ENCODE peak calls at places on chromosomes 13 and 19, in four cellular contexts. O is hepatocyte, X is neural progenitor cell, L is astrocyte. W is an unnamed sample.
A peak's percentile ranks its signal among the peaks of the same experiment; 100 is the strongest.

GRCh38 chr19:49106648-49107135 is 7.5 kb upstream of the LIN7B start:
- DNase-seq in L (no peak), O (peak; percentile 71), X (peak; percentile 76), W (peak; percentile 73)

GRCh38 chr19:19276386-19276785 is 3.3 kb upstream of the TM6SF2 start:
- DNase-seq in O (peak; percentile 64), X (no peak), L (peak; percentile 79), W (no peak)

GRCh38 chr13:43316997-43317396 is 293.6 kb downstream of the DNAJC15 start:
- DNase-seq in X (peak; percentile 20), L (peak; percentile 50), O (peak; percentile 65), W (no peak)

GRCh38 chr13:79183231-79183630 is 222.8 kb downstream of the RBM26 start:
- DNase-seq in O (no peak), X (no peak), L (no peak), W (no peak)

GRCh38 chr13:43573361-43573740 is 213.4 kb downstream of the ENOX1 start:
- DNase-seq in O (no peak), L (peak; percentile 52), X (no peak), W (no peak)

GRCh38 chr19:44570603-44570983 is 41.1 kb upstream of the CEACAM20 start:
- DNase-seq in O (no peak), L (no peak), X (no peak), W (no peak)

GRCh38 chr19:56838930-56839664 is 1.4 kb downstream of the PEG3 start:
- DNase-seq in L (peak; percentile 12), O (no peak), X (no peak), W (no peak)

GRCh38 chr19:13055213-13056051 is 47.2 kb downstream of the LYL1 start:
- DNase-seq in L (peak; percentile 92), O (peak; percentile 89), X (peak; percentile 75), W (no peak)

GRCh38 chr13:112010714-112011113 is 56.2 kb upstream of the SOX1 start:
- DNase-seq in X (no peak), L (no peak), O (no peak), W (no peak)

GRCh38 chr19:31715249-31715944 is 366.2 kb upstream of the TSHZ3 start:
- DNase-seq in O (no peak), X (no peak), L (peak; percentile 17), W (no peak)

GRCh38 chr13:26465514-26465913 is 92.0 kb upstream of the WASF3 start:
- DNase-seq in X (no peak), O (no peak), L (no peak), W (no peak)

GRCh38 chr19:6062961-6063575 is 47.2 kb downstream of the RFX2 start:
- DNase-seq in L (no peak), X (no peak), O (no peak), W (no peak)

GRCh38 chr13:82747331-82747730 is 1134.9 kb downstream of the SLITRK1 start:
- DNase-seq in X (peak; percentile 78), L (peak; percentile 10), O (no peak), W (no peak)

GRCh38 chr19:950352-951066 is 24.7 kb downstream of the ARID3A start:
- DNase-seq in L (no peak), O (no peak), X (no peak), W (no peak)
- H3K27ac ChIP-seq in L (no peak overlapping the region), O (peak overlapping the region; percentile 100), X (no peak overlapping the region), W (no peak overlapping the region)

DNA sequence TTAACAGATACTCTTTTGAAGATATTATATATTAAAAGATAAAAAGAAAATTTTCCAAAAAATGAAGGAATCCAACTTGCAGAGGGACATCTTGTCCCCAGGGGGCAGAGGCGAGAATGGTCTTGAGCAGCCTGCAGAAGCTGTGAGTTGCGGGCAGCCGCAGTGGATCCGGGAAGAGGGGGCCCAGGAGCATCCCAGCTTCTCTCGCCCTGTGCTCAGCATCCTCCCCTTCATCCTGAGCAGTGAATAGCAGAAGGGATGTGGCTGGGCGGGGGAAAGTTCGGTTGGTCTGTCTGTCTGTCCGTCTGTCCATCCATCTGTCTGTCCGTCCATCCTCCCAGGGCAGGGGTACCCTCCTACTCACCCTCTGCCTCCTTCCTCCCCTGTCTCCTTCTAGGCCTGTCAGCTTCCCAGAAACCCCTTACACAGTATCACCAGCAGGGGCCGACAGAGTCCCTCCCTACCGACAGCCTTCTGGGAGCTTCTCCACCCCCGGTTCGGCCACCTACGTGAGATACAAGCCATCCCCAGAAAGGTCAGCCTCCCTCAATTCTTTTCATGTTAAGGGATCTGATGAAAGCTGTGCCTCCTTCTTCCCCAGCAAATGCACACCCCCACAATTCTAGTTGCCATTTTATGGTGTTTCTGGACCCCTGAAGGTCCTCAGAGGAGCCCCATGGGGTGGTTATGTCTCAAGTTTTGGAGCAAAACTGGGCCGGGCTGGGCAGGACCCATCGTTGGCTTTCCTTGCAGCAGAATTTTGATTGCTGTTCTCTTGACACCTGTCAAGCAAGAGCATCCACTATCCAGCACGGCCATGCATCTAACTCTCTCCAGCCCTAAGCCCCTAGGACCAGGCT is 81.6 kb downstream of the DPF1 start:
- DNase-seq in X (peak; percentile 83), L (peak; percentile 12), O (peak; percentile 74), W (peak; percentile 63)
- H3K36me3 ChIP-seq in X (no peaks in the 10 kb centered on the region), L (peaks cover 9% of the 10 kb centered on the region), O (no peaks in the 10 kb centered on the region), W (peaks cover 32% of the 10 kb centered on the region)

GRCh38 chr19:2244122-2244411 is 5.1 kb upstream of the AMH start:
- DNase-seq in O (no peak), X (no peak), L (no peak), W (no peak)

GRCh38 chr19:2242811-2243210 is 6.2 kb downstream of the SF3A2 start:
- DNase-seq in X (no peak), L (no peak), O (no peak), W (no peak)

GRCh38 chr19:2244486-2244885 is 4.6 kb upstream of the AMH start:
- DNase-seq in L (no peak), X (no peak), O (no peak), W (no peak)

GRCh38 chr19:2242092-2242537 is 5.5 kb downstream of the SF3A2 start:
- DNase-seq in O (peak; percentile 80), X (no peak), L (no peak), W (no peak)

GRCh38 chr19:2243274-2244121 is 5.6 kb upstream of the AMH start:
- DNase-seq in X (no peak), O (peak; percentile 77), L (no peak), W (no peak)
- H4K20me1 ChIP-seq in X (peaks cover 96% of the 10 kb centered on the region), O (peaks cover 49% of the 10 kb centered on the region), L (peaks cover 96% of the 10 kb centered on the region), W (peaks cover 34% of the 10 kb centered on the region)

DNA sequence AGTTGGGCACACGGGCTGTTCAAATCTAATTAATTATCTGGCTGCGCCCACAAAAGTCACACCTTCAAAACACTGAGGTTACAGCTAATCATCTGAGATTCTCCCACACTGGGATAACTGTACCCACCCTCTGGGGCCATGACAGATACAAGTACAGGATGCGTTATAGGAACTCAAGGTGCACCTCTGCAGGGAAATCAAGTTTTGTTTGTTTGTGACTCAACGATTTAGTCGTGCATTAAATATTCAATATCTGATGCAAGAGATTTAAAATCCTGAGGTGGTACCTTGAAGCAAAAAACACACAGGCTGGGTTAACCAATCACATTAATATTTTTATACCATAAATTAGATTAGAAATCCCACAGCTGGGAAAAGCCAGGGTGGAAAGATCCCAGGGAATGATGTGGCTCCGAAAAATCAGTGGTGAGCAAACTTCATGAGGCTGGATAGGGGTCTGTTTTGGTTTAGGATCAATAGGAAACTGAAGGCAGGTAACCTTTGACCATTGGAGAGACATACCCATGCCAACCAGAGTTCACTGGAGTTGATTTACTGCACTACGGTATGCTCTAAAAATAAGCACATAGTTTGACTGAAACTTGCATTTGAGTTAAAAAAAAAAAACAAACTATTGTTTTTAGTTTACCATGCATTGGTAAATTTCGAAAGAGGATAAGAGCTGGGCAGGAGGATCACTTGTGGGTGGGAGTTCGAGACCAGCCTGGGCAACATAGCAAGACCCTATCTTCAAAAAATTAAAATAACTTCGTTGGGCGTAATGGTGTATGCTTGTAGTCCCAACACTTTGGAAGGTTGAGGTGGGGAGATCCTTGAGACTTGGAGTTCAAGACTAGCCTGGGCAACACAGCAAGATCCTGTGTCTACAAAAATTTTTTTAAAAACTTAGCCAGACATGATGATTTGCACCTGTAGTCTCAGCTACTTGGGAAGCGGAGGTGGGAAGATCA is 23.9 kb upstream of the CEBPG start:
- DNase-seq in X (no peak), L (no peak), O (no peak), W (no peak)
- H3K27ac ChIP-seq in X (no peak overlapping the region), L (no peak overlapping the region), O (peak overlapping the region; percentile 8), W (no peak overlapping the region)

GRCh38 chr19:52722062-52723005 is 12.5 kb downstream of the ZNF611 start:
- DNase-seq in L (peak; percentile 61), X (no peak), O (peak; percentile 49), W (no peak)
- H3K36me3 ChIP-seq in L (no peaks in the 10 kb centered on the region), X (no peaks in the 10 kb centered on the region), O (no peaks in the 10 kb centered on the region), W (peaks cover 86% of the 10 kb centered on the region)

GRCh38 chr13:46604226-46604968 is 51.4 kb downstream of the LRCH1 start:
- DNase-seq in O (no peak), X (no peak), L (no peak), W (no peak)

GRCh38 chr13:46600943-46601311 is 48.0 kb downstream of the LRCH1 start:
- DNase-seq in L (no peak), O (no peak), X (no peak), W (no peak)

GRCh38 chr13:46605089-46605488 is 52.1 kb downstream of the LRCH1 start:
- DNase-seq in L (no peak), O (no peak), X (no peak), W (no peak)

GRCh38 chr13:46603165-46603603 is 50.2 kb downstream of the LRCH1 start:
- DNase-seq in O (no peak), X (peak; percentile 30), L (no peak), W (peak; percentile 53)

DNA sequence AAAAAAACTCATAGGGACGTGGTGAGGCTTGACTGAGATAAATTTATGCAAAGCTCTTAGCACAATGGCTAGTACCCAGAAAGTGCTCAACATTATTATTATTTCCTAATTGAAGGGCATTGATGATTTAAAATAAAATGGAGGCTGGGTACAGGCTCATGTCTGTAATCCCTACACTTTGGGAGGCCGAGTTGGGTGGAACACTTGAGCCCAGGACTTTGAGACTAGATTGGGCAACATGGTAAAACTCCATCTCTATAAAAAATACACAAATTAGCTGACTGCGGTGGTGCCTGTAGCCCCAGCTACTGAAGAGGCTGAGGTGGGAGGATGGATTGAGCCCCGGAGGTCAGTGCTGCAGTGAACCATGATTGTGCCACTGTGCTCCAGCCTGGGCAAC is 49.6 kb downstream of the LRCH1 start:
- DNase-seq in O (no peak), X (no peak), L (no peak), W (no peak)
- H4K20me1 ChIP-seq in O (no peaks in the 10 kb centered on the region), X (no peaks in the 10 kb centered on the region), L (peaks cover 82% of the 10 kb centered on the region), W (peaks cover 7% of the 10 kb centered on the region)

GRCh38 chr13:98172570-98173405 is 4.3 kb downstream of the RNF113B start:
- DNase-seq in X (no peak), L (peak; percentile 62), O (peak; percentile 17), W (no peak)
- H3K27ac ChIP-seq in X (no peak overlapping the region), L (peak overlapping the region; percentile 92), O (peak overlapping the region; percentile 71), W (no peak overlapping the region)

DNA sequence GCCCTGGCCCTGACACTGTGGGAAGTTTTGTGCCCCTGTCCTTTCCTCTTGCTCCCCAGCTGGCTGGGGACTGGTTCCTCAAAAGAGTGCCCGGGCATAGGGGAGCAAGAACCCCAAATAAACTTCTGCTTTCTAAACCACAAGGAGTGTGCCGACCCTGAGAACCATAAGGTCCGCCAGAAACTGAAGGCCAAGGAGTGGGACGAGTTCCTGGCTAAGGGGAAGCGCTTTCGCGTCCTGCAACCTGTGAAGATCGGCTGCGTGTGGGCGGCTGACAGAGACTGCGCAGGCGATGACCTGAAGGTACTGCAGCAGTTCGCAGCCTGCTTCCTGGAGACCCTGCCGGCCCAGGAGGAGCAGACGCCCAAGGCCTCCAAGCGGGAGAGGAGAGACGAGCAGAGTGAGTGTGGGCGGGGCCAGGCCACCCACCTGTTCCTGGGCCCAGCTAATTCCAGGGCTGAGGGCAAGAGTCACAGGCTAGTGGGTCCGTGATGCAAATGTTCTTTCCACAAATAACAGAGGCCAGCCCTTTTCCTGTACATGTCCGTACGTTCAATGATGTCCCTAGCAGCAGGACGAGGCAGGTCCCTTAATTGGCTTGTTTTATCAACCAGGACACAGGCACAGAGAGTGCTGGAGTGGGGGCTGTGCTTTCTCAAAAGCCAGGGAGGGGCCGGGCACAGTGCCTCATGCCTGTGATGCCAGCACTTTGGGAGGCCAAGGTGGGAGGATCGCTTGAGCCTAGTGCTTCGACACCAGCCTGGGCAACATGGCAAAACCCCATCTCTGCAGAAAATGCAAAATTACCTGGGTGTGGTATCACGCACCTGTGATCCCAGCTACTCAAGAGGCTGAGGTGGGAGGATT is 25.6 kb downstream of the UBXN6 start:
- DNase-seq in X (no peak), L (no peak), O (no peak), W (no peak)
- H3K36me3 ChIP-seq in X (no peaks in the 10 kb centered on the region), L (peaks cover 11% of the 10 kb centered on the region), O (no peaks in the 10 kb centered on the region), W (peaks cover 87% of the 10 kb centered on the region)